ENCODE peak calls at places on chromosomes 16 and 17, in ten cellular contexts. E is tibial artery; G is gastrocnemius medialis; F is CD8-positive, alpha-beta memory T cell; L is neural progenitor cell; C is tibial nerve; P is heart left ventricle; W is hepatocyte; A is prostate gland; M is stomach. D is an unnamed sample.

GRCh38 chr17:51676691-51677487 is 416.5 kb downstream of the UTP18 start:
- DNase-seq in E (no peak), G (no peak), F (no peak), L (no peak), C (no peak), P (no peak), W (no peak), A (no peak), M (no peak), D (no peak)

GRCh38 chr17:41530062-41531048 is 2.2 kb upstream of the KRT19 start:
- DNase-seq in E (no peak), G (no peak), F (no peak), L (no peak), C (no peak), P (no peak), W (peak; percentile 91), A (no peak), M (peak; percentile 65), D (peak; percentile 96)

GRCh38 chr16:12868169-12868568 is 33.2 kb upstream of the SHISA9 start:
- DNase-seq in E (no peak), G (no peak), F (no peak), L (no peak), C (no peak), P (no peak), W (no peak), A (no peak), M (no peak), D (no peak)

GRCh38 chr17:16302856-16303255 is 50.4 kb downstream of the CENPV start:
- DNase-seq in E (no peak), G (no peak), F (no peak), L (no peak), C (no peak), P (no peak), W (no peak), A (no peak), M (no peak), D (no peak)

GRCh38 chr17:60887607-60888028 is 210.0 kb downstream of the BCAS3 start:
- DNase-seq in E (no peak), G (no peak), F (no peak), L (no peak), C (no peak), P (no peak), W (no peak), A (no peak), M (no peak), D (no peak)

GRCh38 chr16:59290718-59291117 is 556.6 kb upstream of the GOT2 start:
- DNase-seq in E (no peak), G (no peak), F (no peak), L (no peak), C (no peak), P (no peak), W (no peak), A (no peak), M (no peak), D (no peak)

GRCh38 chr16:68335175-68335574 is 24.4 kb downstream of the PRMT7 start:
- DNase-seq in E (no peak), G (no peak), F (no peak), L (no peak), C (no peak), P (no peak), W (no peak), A (no peak), M (no peak), D (no peak)

GRCh38 chr16:89123831-89124100 is 30.1 kb downstream of the ACSF3 start:
- DNase-seq in E (no peak), G (no peak), F (no peak), L (no peak), C (no peak), P (no peak), W (no peak), A (no peak), M (no peak), D (no peak)

GRCh38 chr17:5706835-5707234 is 122.5 kb upstream of the NLRP1 start:
- DNase-seq in E (peak; percentile 72), G (peak; percentile 43), F (peak; percentile 36), L (peak; percentile 83), C (peak; percentile 19), P (peak; percentile 20), W (peak; percentile 70), A (peak; percentile 15), M (peak; percentile 45), D (peak; percentile 41)

GRCh38 chr17:19494961-19495806 is 38.5 kb upstream of the SLC47A1 start:
- DNase-seq in E (peak; percentile 64), G (no peak), F (no peak), L (no peak), C (no peak), P (no peak), W (no peak), A (no peak), M (no peak), D (no peak)

GRCh38 chr17:77724876-77725615 is 233.5 kb upstream of the TNRC6C start:
- DNase-seq in E (no peak), G (no peak), F (no peak), L (no peak), C (no peak), P (no peak), W (no peak), A (no peak), M (peak; percentile 53), D (no peak)

GRCh38 chr17:37774508-37774907 is 29.6 kb upstream of the HNF1B start:
- DNase-seq in E (no peak), G (no peak), F (no peak), L (no peak), C (no peak), P (no peak), W (no peak), A (no peak), M (no peak), D (no peak)

GRCh38 chr16:69260019-69260418 is 51.1 kb upstream of the VPS4A start:
- DNase-seq in E (no peak), G (no peak), F (no peak), L (no peak), C (no peak), P (no peak), W (no peak), A (no peak), M (no peak), D (no peak)

GRCh38 chr17:36089888-36090836 is at the start of gene CCL3:
- DNase-seq in E (no peak), G (no peak), F (no peak), L (no peak), C (no peak), P (peak; percentile 30), W (peak; percentile 27), A (no peak), M (no peak), D (no peak)

GRCh38 chr17:74324521-74324920 is 1.5 kb upstream of the KIF19 start:
- DNase-seq in E (no peak), G (no peak), F (no peak), L (no peak), C (no peak), P (no peak), W (no peak), A (no peak), M (no peak), D (no peak)
- H3K4me1 ChIP-seq in E (peaks cover 19% of the 10 kb centered on the region), G (peaks cover 14% of the 10 kb centered on the region), F (peaks cover 18% of the 10 kb centered on the region), L (peaks cover 10% of the 10 kb centered on the region), C (peaks cover 31% of the 10 kb centered on the region), P (peaks cover 17% of the 10 kb centered on the region), W (no peaks in the 10 kb centered on the region), A (peaks cover 12% of the 10 kb centered on the region), M (peaks cover 24% of the 10 kb centered on the region), D (peaks cover 3% of the 10 kb centered on the region)

DNA sequence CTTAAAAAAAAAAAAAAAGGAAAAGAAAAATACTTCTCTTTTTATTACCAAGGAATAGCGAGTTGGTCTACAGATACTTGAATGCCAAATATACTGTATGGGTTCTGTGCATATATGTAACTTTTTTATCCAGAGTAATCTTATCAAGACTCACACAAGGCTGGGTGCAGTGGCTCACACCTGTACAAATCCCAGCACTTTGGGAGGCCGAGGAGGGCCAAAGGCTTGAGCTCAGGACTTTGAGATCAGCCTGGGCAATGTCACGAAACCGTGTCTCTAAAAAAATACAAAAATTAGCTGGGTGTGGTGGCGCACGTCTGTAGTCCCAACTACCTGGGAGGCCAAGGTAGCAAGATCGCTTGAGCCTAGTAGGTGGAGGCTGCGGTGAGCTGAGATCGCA is 137.4 kb upstream of the TMEM97 start:
- DNase-seq in E (no peak), G (no peak), F (no peak), L (no peak), C (no peak), P (no peak), W (no peak), A (no peak), M (no peak), D (no peak)
- H3K27ac ChIP-seq in E (no peak overlapping the region), G (no peak overlapping the region), F (no peak overlapping the region), L (no peak overlapping the region), C (no peak overlapping the region), P (no peak overlapping the region), W (no peak overlapping the region), A (no peak overlapping the region), M (no peak overlapping the region), D (no peak overlapping the region)

GRCh38 chr16:75919664-75920063 is 193.4 kb upstream of the CPHXL start:
- DNase-seq in E (no peak), G (no peak), F (no peak), L (no peak), C (no peak), P (no peak), W (no peak), A (no peak), M (no peak), D (no peak)

GRCh38 chr16:75922250-75922649 is 196.0 kb upstream of the CPHXL start:
- DNase-seq in E (no peak), G (no peak), F (no peak), L (no peak), C (no peak), P (no peak), W (no peak), A (no peak), M (no peak), D (no peak)

GRCh38 chr16:75916431-75916830 is 190.1 kb upstream of the CPHXL start:
- DNase-seq in E (no peak), G (no peak), F (no peak), L (no peak), C (no peak), P (no peak), W (no peak), A (no peak), M (no peak), D (no peak)

GRCh38 chr16:75924397-75924796 is 198.1 kb upstream of the CPHXL start:
- DNase-seq in E (no peak), G (no peak), F (no peak), L (no peak), C (no peak), P (no peak), W (no peak), A (no peak), M (no peak), D (no peak)

DNA sequence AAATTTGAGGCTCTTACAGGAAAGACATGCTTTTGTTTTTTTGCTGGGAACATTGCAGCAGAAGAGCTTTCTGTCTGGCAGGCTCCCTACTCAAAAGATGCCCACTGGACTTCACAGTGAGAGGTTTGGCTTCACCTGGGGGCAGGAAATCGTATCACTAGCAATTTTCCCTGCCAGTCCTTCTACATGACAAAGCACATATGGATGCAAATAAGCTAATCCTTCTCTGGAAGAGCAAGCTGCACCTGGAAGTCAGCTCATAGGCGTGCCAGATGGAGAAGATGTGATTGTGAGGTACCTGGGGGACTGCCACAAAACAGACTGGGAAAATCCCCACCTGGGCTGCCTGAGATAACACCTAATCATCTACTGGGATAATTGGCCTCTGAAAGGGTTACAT is 195.0 kb upstream of the CPHXL start:
- DNase-seq in E (no peak), G (no peak), F (no peak), L (no peak), C (no peak), P (no peak), W (no peak), A (no peak), M (no peak), D (no peak)
- H3K4me1 ChIP-seq in E (no peaks in the 10 kb centered on the region), G (no peaks in the 10 kb centered on the region), F (no peaks in the 10 kb centered on the region), L (no peaks in the 10 kb centered on the region), C (no peaks in the 10 kb centered on the region), P (no peaks in the 10 kb centered on the region), W (peaks cover 8% of the 10 kb centered on the region), A (no peaks in the 10 kb centered on the region), M (no peaks in the 10 kb centered on the region), D (no peaks in the 10 kb centered on the region)

GRCh38 chr17:47896672-47897490 is 845 bp downstream of the SP2 start:
- DNase-seq in E (no peak), G (no peak), F (no peak), L (no peak), C (no peak), P (no peak), W (no peak), A (no peak), M (no peak), D (peak; percentile 18)
- H3K27ac ChIP-seq in E (peak overlapping the region; percentile 100), G (peak overlapping the region; percentile 97), F (peak overlapping the region; percentile 91), L (no peak overlapping the region), C (peak overlapping the region; percentile 100), P (peak overlapping the region; percentile 98), W (peak overlapping the region; percentile 95), A (peak overlapping the region; percentile 98), M (peak overlapping the region; percentile 100), D (peak overlapping the region; percentile 96)

D was measured in small intestine.